ENCODE peak calls at places on chromosomes 2 and 18, in five cellular contexts. D is GM12878, L is A549, K is HepG2, B is IMR-90. A is an unnamed sample.

GRCh38 chr2:64325477-64325851 is 128.5 kb upstream of the LGALSL start:
- DNase-seq in D (no peak), L (no peak), K (no peak), B (no peak), A (no peak)

GRCh38 chr2:9832586-9832985 is 10.7 kb upstream of the TAF1B start:
- DNase-seq in D (no peak), L (no peak), K (no peak), B (peak), A (no peak)

GRCh38 chr2:119106301-119106897 is 52.2 kb downstream of the C1QL2 start:
- DNase-seq in D (no peak), L (peak), K (peak), B (peak), A (peak)

GRCh38 chr2:128444044-128444771 is 125.5 kb upstream of the HS6ST1 start:
- DNase-seq in D (no peak), L (no peak), K (no peak), B (no peak), A (no peak)

GRCh38 chr2:164794432-164795231 is 47.0 kb downstream of the COBLL1 start:
- DNase-seq in D (no peak), L (no peak), K (no peak), B (no peak), A (no peak)

GRCh38 chr2:180625006-180625844 is 355.2 kb upstream of the UBE2E3 start:
- DNase-seq in D (no peak), L (no peak), K (no peak), B (peak), A (no peak)

GRCh38 chr2:68714866-68715265 is 19.7 kb upstream of the ARHGAP25 start:
- DNase-seq in D (peak), L (no peak), K (no peak), B (no peak), A (no peak)

GRCh38 chr2:146262606-146263005 is 1582.2 kb upstream of the ACVR2A start:
- DNase-seq in D (no peak), L (no peak), K (no peak), B (no peak), A (no peak)

GRCh38 chr2:42959993-42960834 is 167.8 kb upstream of the HAAO start:
- DNase-seq in D (no peak), L (no peak), K (no peak), B (no peak), A (no peak)

GRCh38 chr18:11948852-11949523 is 32.3 kb upstream of the IMPA2 start:
- DNase-seq in D (no peak), L (no peak), K (peak), B (peak), A (no peak)

GRCh38 chr2:39411186-39411944 is 25.7 kb downstream of the MAP4K3 start:
- DNase-seq in D (no peak), L (peak), K (peak), B (peak), A (no peak)

GRCh38 chr18:46519870-46520269 is 137.2 kb downstream of the LOXHD1 start:
- DNase-seq in D (no peak), L (no peak), K (no peak), B (no peak), A (no peak)

GRCh38 chr2:80381666-80382065 is 77.1 kb upstream of the LRRTM1 start:
- DNase-seq in D (no peak), L (no peak), K (no peak), B (no peak), A (no peak)

GRCh38 chr2:2542316-2542715 is 211.2 kb upstream of the MYT1L start:
- DNase-seq in D (no peak), L (no peak), K (no peak), B (no peak), A (no peak)

GRCh38 chr18:43589611-43590151 is 312.4 kb upstream of the SYT4 start:
- DNase-seq in D (no peak), L (no peak), K (no peak), B (no peak), A (no peak)

GRCh38 chr18:57062841-57063240 is 84.0 kb upstream of the BOD1L2 start:
- DNase-seq in D (no peak), L (no peak), K (no peak), B (no peak), A (no peak)

GRCh38 chr2:100235098-100235497 is 87.2 kb downstream of the LONRF2 start:
- DNase-seq in D (no peak), L (no peak), K (no peak), B (peak), A (no peak)

GRCh38 chr18:261398-262073 is 6.3 kb downstream of the THOC1 start:
- DNase-seq in D (no peak), L (no peak), K (no peak), B (peak), A (no peak)

GRCh38 chr2:241003369-241003768 is 5.0 kb downstream of the SNED1 start:
- DNase-seq in D (no peak), L (no peak), K (no peak), B (no peak), A (no peak)

GRCh38 chr2:203451686-203452085 is 83.4 kb downstream of the RAPH1 start:
- DNase-seq in D (no peak), L (no peak), K (no peak), B (peak), A (no peak)

GRCh38 chr18:22193466-22193865 is 24.1 kb downstream of the GATA6 start:
- DNase-seq in D (no peak), L (no peak), K (no peak), B (no peak), A (no peak)

GRCh38 chr2:154910701-154911100 is 212.2 kb downstream of the KCNJ3 start:
- DNase-seq in D (no peak), L (no peak), K (no peak), B (no peak), A (no peak)

GRCh38 chr2:40827371-40827770 is 375.5 kb upstream of the SLC8A1 start:
- DNase-seq in D (no peak), L (no peak), K (no peak), B (no peak), A (no peak)

GRCh38 chr2:237324446-237325236 is 89.3 kb downstream of the COL6A3 start:
- DNase-seq in D (no peak), L (no peak), K (no peak), B (peak), A (no peak)

GRCh38 chr2:197008229-197008628 is 81.7 kb upstream of the PGAP1 start:
- DNase-seq in D (no peak), L (peak), K (no peak), B (peak), A (no peak)

GRCh38 chr2:120736955-120737801 is 1.5 kb downstream of the GLI2 start:
- DNase-seq in D (no peak), L (peak), K (no peak), B (peak), A (peak)

GRCh38 chr2:132503621-132504200 is 87.1 kb downstream of the GPR39 start:
- DNase-seq in D (no peak), L (peak), K (no peak), B (peak), A (no peak)

GRCh38 chr18:9417081-9417841 is 58.1 kb upstream of the RALBP1 start:
- DNase-seq in D (no peak), L (no peak), K (no peak), B (peak), A (peak)

GRCh38 chr2:42098571-42099430 is 51.0 kb downstream of the PKDCC start:
- DNase-seq in D (no peak), L (no peak), K (no peak), B (no peak), A (no peak)

GRCh38 chr2:18883626-18884456 is 294.5 kb upstream of the NT5C1B start:
- DNase-seq in D (no peak), L (peak), K (peak), B (peak), A (no peak)

GRCh38 chr2:178579006-178579405 is 98.7 kb downstream of the PLEKHA3 start:
- DNase-seq in D (no peak), L (no peak), K (no peak), B (peak), A (no peak)
- TF ChIP-seq BHLHE40 in D (no peak), L (no peak), K (no peak), B (no peak), A (no peak)

DNA sequence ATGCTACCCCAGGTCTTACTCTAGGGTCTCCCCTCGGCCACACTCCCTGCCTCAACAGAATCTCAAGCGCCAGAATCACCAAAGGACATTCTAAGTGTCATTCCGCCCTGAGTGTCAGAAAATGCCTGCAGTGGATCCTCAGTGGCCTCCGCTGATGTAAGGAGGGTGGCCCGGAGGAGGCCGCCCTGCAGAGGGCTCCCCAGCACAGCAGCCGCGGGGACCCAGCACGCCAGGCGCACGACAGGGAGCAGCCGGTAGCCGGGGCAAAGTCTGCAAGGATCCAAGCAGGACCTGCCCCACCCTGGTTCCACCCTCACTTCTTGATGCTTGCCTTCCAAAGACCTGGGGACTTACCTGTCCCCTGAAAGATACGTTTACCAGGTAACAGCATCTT is 54.2 kb upstream of the ID2 start:
- DNase-seq in D (no peak), L (peak), K (peak), B (no peak), A (no peak)
- TF ChIP-seq BHLHE40 in D (no peak), L (no peak), K (peak), B (no peak), A (no peak)

GRCh38 chr2:26811261-26811660 is 25.4 kb downstream of the CENPA start:
- DNase-seq in D (no peak), L (no peak), K (no peak), B (no peak), A (no peak)

GRCh38 chr2:26809876-26810577 is 24.2 kb downstream of the CENPA start:
- DNase-seq in D (no peak), L (no peak), K (no peak), B (no peak), A (no peak)

GRCh38 chr2:26809211-26809610 is 23.4 kb downstream of the CENPA start:
- DNase-seq in D (no peak), L (no peak), K (no peak), B (no peak), A (no peak)

GRCh38 chr2:26805241-26805676 is 19.4 kb downstream of the CENPA start:
- DNase-seq in D (no peak), L (peak), K (no peak), B (peak), A (no peak)

DNA sequence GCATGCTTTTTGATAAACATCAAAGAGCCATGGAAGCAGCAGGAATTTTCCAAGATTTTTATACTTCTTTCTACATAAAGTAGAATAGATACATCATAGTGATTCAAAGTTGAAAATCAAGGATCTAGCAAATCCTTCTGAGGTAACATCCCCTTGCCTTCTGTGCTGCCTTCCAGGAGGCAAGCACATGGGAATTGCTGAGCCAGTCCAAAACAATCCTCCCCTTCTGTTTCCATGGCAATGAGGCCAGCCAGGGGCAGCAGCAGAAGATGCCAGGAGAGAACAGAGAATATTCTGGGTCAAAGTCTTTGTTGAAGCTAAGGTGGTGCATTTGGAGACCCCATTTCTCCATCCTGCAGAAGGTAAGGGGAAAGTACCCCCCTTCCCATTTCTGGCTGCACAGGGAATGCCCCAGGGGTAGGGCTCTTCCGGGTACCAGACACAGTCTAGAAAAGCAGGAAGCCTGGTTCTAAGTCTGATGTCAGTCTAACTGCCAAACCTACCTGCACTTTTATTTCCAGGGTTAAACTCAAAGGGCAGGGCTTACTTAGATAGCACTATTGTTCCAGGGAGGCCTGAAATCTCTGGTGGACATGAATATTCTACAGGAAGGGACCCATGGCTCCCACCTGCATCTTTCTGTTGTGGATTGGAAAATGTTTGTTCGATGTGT is 22.1 kb downstream of the CENPA start:
- DNase-seq in D (no peak), L (no peak), K (no peak), B (peak), A (no peak)
- TF ChIP-seq BHLHE40 in D (no peak), L (no peak), K (no peak), B (no peak), A (no peak)

GRCh38 chr2:20599001-20599600 is 51.8 kb downstream of the HS1BP3 start:
- DNase-seq in D (no peak), L (no peak), K (no peak), B (no peak), A (no peak)
- TF ChIP-seq BHLHE40 in D (no peak), L (no peak), K (no peak), B (no peak), A (no peak)

DNA sequence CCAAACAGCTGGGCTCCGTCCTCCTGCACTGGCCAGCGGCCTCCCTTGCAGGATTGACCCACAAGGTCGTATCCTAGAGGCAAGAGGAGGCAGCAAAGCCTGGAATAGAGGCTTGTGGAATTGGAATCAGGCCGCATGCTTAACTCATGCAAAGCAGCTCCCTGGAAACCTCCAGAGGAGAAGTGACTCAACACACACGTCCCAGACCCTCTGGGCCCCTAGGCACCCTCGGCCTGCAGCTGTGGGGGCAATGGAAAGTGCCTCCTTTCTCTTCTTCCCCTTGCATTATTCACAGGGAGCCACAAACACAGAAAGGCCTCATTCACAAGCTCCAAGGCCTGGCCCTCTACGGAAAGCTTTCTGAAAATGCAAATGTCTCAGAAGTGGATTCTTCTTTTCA is 19.5 kb downstream of the SPATA3 start:
- DNase-seq in D (no peak), L (no peak), K (no peak), B (no peak), A (no peak)
- TF ChIP-seq BHLHE40 in D (no peak), L (no peak), K (no peak), B (no peak), A (no peak)

DNA sequence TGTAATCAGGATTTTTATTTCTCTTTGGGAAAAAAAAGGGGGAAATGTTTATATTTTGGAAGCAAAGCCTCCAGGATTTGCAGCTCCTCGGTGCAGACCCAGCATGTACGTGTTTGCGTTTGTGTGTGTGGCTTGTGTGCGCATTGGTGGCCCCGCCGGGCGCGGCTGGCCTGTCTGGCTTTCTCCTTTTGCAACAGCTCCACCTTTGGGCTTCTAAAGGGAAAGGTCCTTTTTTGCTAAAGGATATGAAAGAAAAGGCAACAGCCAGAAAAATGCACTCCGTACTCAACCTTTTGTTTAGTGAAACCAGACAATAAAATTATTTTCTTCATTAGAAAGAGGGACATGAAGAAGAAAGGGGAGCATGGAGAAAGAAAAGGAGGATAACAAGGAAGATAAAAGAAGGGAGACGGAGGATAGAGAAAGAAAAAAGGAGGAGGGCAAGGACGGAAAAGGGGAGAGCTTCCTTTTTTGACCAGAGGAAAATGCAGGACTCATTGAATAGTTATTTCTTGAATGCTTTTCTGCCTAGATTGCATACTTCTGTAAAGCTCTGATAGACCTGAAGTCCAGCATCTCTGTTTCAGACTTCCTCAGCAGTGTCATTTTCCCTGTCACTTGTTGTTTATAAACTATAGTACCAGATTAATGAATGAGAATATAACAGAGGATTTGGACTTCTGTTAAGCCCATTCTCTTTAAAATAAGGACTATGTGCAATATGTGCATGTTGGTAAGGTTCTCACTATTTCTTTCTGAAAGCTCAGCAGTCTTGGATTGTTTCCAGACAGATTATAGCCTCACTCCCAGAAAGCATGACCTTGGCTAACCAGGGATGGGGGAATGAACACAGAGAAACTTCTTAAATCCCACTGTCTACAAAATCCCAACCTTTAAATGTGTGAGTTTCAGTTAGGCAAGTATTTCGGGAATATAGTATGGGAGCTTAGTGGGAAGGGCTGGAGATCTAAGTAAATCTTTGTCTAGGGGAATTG is 563.1 kb upstream of the PIK3C3 start:
- DNase-seq in D (no peak), L (peak), K (peak), B (peak), A (peak)
- TF ChIP-seq BHLHE40 in D (no peak), L (no peak), K (no peak), B (no peak), A (no peak)

GRCh38 chr2:175904035-175904434 is 98.0 kb downstream of the LNPK start:
- DNase-seq in D (no peak), L (no peak), K (no peak), B (no peak), A (no peak)

GRCh38 chr2:175903384-175903936 is 98.6 kb downstream of the LNPK start:
- DNase-seq in D (no peak), L (no peak), K (no peak), B (no peak), A (no peak)
- TF ChIP-seq BHLHE40 in D (no peak), L (no peak), K (no peak), B (no peak), A (no peak)

GRCh38 chr2:217023611-217024010 is 163.7 kb upstream of the TNP1 start:
- DNase-seq in D (no peak), L (no peak), K (no peak), B (no peak), A (no peak)
- TF ChIP-seq BHLHE40 in D (no peak), L (no peak), K (no peak), B (no peak), A (no peak)

A was measured in HEK293T.